ENCODE peak calls at places on chromosomes 13 and 19, in seven cellular contexts. One of them, this sample, is unnamed. For H3K36me3 and H3K4me1, the result is how much of the 10 kb centered on the place peaks cover.

GRCh38 chr19:17183858-17184271 is 31.3 kb upstream of the USE1 start:
- DNase-seq in spleen: no peak
- DNase-seq in PC-9: no peak
- DNase-seq in neuronal stem cell: no peak
- DNase-seq in astrocyte: no peak
- DNase-seq in psoas muscle: no peak
- DNase-seq in aorta: no peak
- DNase-seq in this sample: no peak

GRCh38 chr19:42683917-42684513 is 56.3 kb downstream of the PSG3 start:
- DNase-seq in astrocyte: peak
- DNase-seq in aorta: no peak
- DNase-seq in PC-9: no peak
- DNase-seq in neuronal stem cell: no peak
- DNase-seq in spleen: no peak
- DNase-seq in psoas muscle: no peak
- DNase-seq in this sample: peak

GRCh38 chr13:41523396-41523795 is 66.0 kb downstream of the RGCC start:
- DNase-seq in aorta: no peak
- DNase-seq in psoas muscle: no peak
- DNase-seq in neuronal stem cell: no peak
- DNase-seq in PC-9: no peak
- DNase-seq in astrocyte: no peak
- DNase-seq in spleen: no peak
- DNase-seq in this sample: no peak

GRCh38 chr13:32314968-32315254 is 252 bp downstream of the ZAR1L start:
- DNase-seq in PC-9: peak
- DNase-seq in astrocyte: peak
- DNase-seq in spleen: no peak
- DNase-seq in psoas muscle: no peak
- DNase-seq in neuronal stem cell: peak
- DNase-seq in aorta: peak
- DNase-seq in this sample: no peak

GRCh38 chr19:49800771-49801170 is 12.3 kb downstream of the FUZ start:
- DNase-seq in spleen: no peak
- DNase-seq in PC-9: no peak
- DNase-seq in aorta: no peak
- DNase-seq in neuronal stem cell: no peak
- DNase-seq in psoas muscle: no peak
- DNase-seq in astrocyte: no peak
- DNase-seq in this sample: no peak

GRCh38 chr19:14556662-14557188 is 15.1 kb downstream of the NDUFB7 start:
- DNase-seq in PC-9: peak
- DNase-seq in aorta: peak
- DNase-seq in astrocyte: peak
- DNase-seq in neuronal stem cell: peak
- DNase-seq in psoas muscle: peak
- DNase-seq in spleen: peak
- DNase-seq in this sample: peak

GRCh38 chr13:48535791-48536190 is 2.9 kb upstream of the RCBTB2 start:
- DNase-seq in aorta: no peak
- DNase-seq in spleen: no peak
- DNase-seq in astrocyte: no peak
- DNase-seq in psoas muscle: no peak
- DNase-seq in neuronal stem cell: no peak
- DNase-seq in PC-9: no peak
- DNase-seq in this sample: no peak

GRCh38 chr19:15296841-15297415 is 35.4 kb downstream of the BRD4 start:
- DNase-seq in psoas muscle: no peak
- DNase-seq in spleen: peak
- DNase-seq in aorta: no peak
- DNase-seq in PC-9: no peak
- DNase-seq in neuronal stem cell: no peak
- DNase-seq in astrocyte: no peak
- DNase-seq in this sample: no peak

DNA sequence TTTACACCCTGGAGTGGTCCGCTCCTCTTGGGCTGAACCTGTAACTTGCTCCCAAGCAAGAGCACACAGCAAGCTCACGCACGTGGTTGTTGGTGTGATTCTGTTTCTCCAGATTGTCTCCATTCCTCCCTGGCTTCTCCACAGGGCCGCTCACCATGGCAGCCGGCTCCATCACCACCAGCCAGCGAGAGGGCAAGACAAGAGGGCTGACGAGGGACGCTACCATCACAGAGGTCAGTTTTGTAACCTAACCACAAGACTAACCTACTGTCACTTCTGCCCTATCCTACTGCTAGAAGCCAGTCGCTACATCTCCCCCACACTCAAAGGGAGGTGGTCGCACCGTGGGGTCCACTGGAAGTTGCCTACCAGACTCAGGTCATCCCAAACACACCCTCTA is 4.6 kb upstream of the GP6 start:
- DNase-seq in spleen: no peak
- DNase-seq in aorta: no peak
- DNase-seq in neuronal stem cell: no peak
- DNase-seq in PC-9: no peak
- DNase-seq in astrocyte: no peak
- DNase-seq in psoas muscle: no peak
- DNase-seq in this sample: no peak
- H3K36me3 ChIP-seq in spleen: under half
- H3K36me3 ChIP-seq in aorta: under half
- H3K36me3 ChIP-seq in neuronal stem cell: half or more
- H3K36me3 ChIP-seq in PC-9: under half
- H3K36me3 ChIP-seq in astrocyte: under half
- H3K36me3 ChIP-seq in psoas muscle: half or more
- H3K36me3 ChIP-seq in this sample: half or more

GRCh38 chr19:5960005-5961001 is 17.6 kb downstream of the RANBP3 start:
- DNase-seq in astrocyte: no peak
- DNase-seq in spleen: no peak
- DNase-seq in neuronal stem cell: no peak
- DNase-seq in PC-9: no peak
- DNase-seq in aorta: peak
- DNase-seq in psoas muscle: no peak
- DNase-seq in this sample: no peak

GRCh38 chr19:5957132-5957531 is 20.8 kb downstream of the RANBP3 start:
- DNase-seq in astrocyte: peak
- DNase-seq in neuronal stem cell: no peak
- DNase-seq in aorta: peak
- DNase-seq in psoas muscle: no peak
- DNase-seq in spleen: no peak
- DNase-seq in PC-9: no peak
- DNase-seq in this sample: no peak

GRCh38 chr19:5958074-5958850 is 19.7 kb downstream of the RANBP3 start:
- DNase-seq in PC-9: no peak
- DNase-seq in neuronal stem cell: no peak
- DNase-seq in astrocyte: no peak
- DNase-seq in spleen: no peak
- DNase-seq in aorta: peak
- DNase-seq in psoas muscle: no peak
- DNase-seq in this sample: no peak

GRCh38 chr19:5958851-5959122 is 19.2 kb downstream of the RANBP3 start:
- DNase-seq in aorta: peak
- DNase-seq in psoas muscle: no peak
- DNase-seq in astrocyte: no peak
- DNase-seq in neuronal stem cell: no peak
- DNase-seq in PC-9: no peak
- DNase-seq in spleen: no peak
- DNase-seq in this sample: no peak

GRCh38 chr19:5959260-5960004 is 18.5 kb downstream of the RANBP3 start:
- DNase-seq in aorta: peak
- DNase-seq in PC-9: no peak
- DNase-seq in neuronal stem cell: no peak
- DNase-seq in astrocyte: no peak
- DNase-seq in spleen: no peak
- DNase-seq in psoas muscle: no peak
- DNase-seq in this sample: no peak
- H3K4me1 ChIP-seq in aorta: under half
- H3K4me1 ChIP-seq in PC-9: under half
- H3K4me1 ChIP-seq in neuronal stem cell: under half
- H3K4me1 ChIP-seq in astrocyte: under half
- H3K4me1 ChIP-seq in spleen: half or more
- H3K4me1 ChIP-seq in psoas muscle: half or more
- H3K4me1 ChIP-seq in this sample: under half

GRCh38 chr19:10995926-10996600 is 35.2 kb downstream of the SMARCA4 start:
- DNase-seq in neuronal stem cell: no peak
- DNase-seq in spleen: no peak
- DNase-seq in aorta: no peak
- DNase-seq in psoas muscle: no peak
- DNase-seq in astrocyte: no peak
- DNase-seq in PC-9: no peak
- DNase-seq in this sample: no peak

GRCh38 chr19:10998045-10998533 is 37.3 kb downstream of the SMARCA4 start:
- DNase-seq in astrocyte: no peak
- DNase-seq in aorta: no peak
- DNase-seq in psoas muscle: peak
- DNase-seq in PC-9: no peak
- DNase-seq in spleen: no peak
- DNase-seq in neuronal stem cell: no peak
- DNase-seq in this sample: no peak
- H3K36me3 ChIP-seq in astrocyte: under half
- H3K36me3 ChIP-seq in aorta: under half
- H3K36me3 ChIP-seq in psoas muscle: half or more
- H3K36me3 ChIP-seq in PC-9: under half
- H3K36me3 ChIP-seq in spleen: under half
- H3K36me3 ChIP-seq in neuronal stem cell: half or more
- H3K36me3 ChIP-seq in this sample: half or more

GRCh38 chr13:46685006-46685730 is 111.8 kb downstream of the ESD start:
- DNase-seq in aorta: no peak
- DNase-seq in spleen: no peak
- DNase-seq in astrocyte: no peak
- DNase-seq in neuronal stem cell: no peak
- DNase-seq in psoas muscle: no peak
- DNase-seq in PC-9: no peak
- DNase-seq in this sample: no peak

GRCh38 chr13:46683879-46684278 is 113.1 kb downstream of the ESD start:
- DNase-seq in astrocyte: no peak
- DNase-seq in PC-9: no peak
- DNase-seq in aorta: no peak
- DNase-seq in spleen: no peak
- DNase-seq in neuronal stem cell: no peak
- DNase-seq in psoas muscle: no peak
- DNase-seq in this sample: no peak

GRCh38 chr13:46686171-46686570 is 110.8 kb downstream of the ESD start:
- DNase-seq in psoas muscle: no peak
- DNase-seq in aorta: no peak
- DNase-seq in PC-9: no peak
- DNase-seq in astrocyte: no peak
- DNase-seq in spleen: no peak
- DNase-seq in neuronal stem cell: no peak
- DNase-seq in this sample: no peak

GRCh38 chr13:46684287-46685001 is 112.5 kb downstream of the ESD start:
- DNase-seq in astrocyte: no peak
- DNase-seq in psoas muscle: no peak
- DNase-seq in neuronal stem cell: peak
- DNase-seq in PC-9: no peak
- DNase-seq in aorta: no peak
- DNase-seq in spleen: no peak
- DNase-seq in this sample: peak

GRCh38 chr13:46687810-46688209 is 109.2 kb downstream of the ESD start:
- DNase-seq in PC-9: peak
- DNase-seq in astrocyte: peak
- DNase-seq in psoas muscle: no peak
- DNase-seq in aorta: no peak
- DNase-seq in spleen: no peak
- DNase-seq in neuronal stem cell: no peak
- DNase-seq in this sample: peak
- H3K4me1 ChIP-seq in PC-9: under half
- H3K4me1 ChIP-seq in astrocyte: under half
- H3K4me1 ChIP-seq in psoas muscle: under half
- H3K4me1 ChIP-seq in aorta: under half
- H3K4me1 ChIP-seq in spleen: under half
- H3K4me1 ChIP-seq in neuronal stem cell: under half
- H3K4me1 ChIP-seq in this sample: under half

DNA sequence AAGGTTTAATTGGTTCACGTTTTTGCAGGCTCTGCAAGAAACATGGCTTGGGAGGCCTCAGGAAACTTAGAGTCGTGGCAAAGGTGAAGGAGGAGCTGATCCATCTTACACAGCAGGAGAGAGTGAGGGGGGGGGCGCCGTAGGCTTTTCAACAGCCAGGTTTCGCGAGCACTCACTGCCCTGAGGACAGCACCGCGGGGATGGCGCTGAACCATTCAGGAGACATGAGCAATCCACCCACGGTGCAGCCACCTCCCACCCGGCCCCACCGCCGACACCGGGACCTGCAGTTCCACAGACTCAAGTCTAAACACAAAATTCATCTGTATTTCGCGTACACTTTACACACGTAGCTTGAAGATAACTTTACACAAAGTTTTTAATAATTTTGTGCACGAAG is 73.6 kb downstream of the KDM4B start:
- DNase-seq in spleen: peak
- DNase-seq in psoas muscle: no peak
- DNase-seq in neuronal stem cell: no peak
- DNase-seq in aorta: no peak
- DNase-seq in PC-9: no peak
- DNase-seq in astrocyte: no peak
- DNase-seq in this sample: peak
- H3K36me3 ChIP-seq in spleen: under half
- H3K36me3 ChIP-seq in psoas muscle: under half
- H3K36me3 ChIP-seq in neuronal stem cell: half or more
- H3K36me3 ChIP-seq in aorta: under half
- H3K36me3 ChIP-seq in PC-9: under half
- H3K36me3 ChIP-seq in astrocyte: under half
- H3K36me3 ChIP-seq in this sample: under half

GRCh38 chr19:18759435-18760426 is 31.4 kb downstream of the COMP start:
- DNase-seq in astrocyte: no peak
- DNase-seq in neuronal stem cell: no peak
- DNase-seq in spleen: no peak
- DNase-seq in psoas muscle: no peak
- DNase-seq in PC-9: no peak
- DNase-seq in aorta: no peak
- DNase-seq in this sample: no peak
- H3K4me1 ChIP-seq in astrocyte: under half
- H3K4me1 ChIP-seq in neuronal stem cell: under half
- H3K4me1 ChIP-seq in spleen: under half
- H3K4me1 ChIP-seq in psoas muscle: under half
- H3K4me1 ChIP-seq in PC-9: under half
- H3K4me1 ChIP-seq in aorta: under half
- H3K4me1 ChIP-seq in this sample: under half

GRCh38 chr13:77143325-77143907 is 116.5 kb upstream of the FBXL3 start:
- DNase-seq in psoas muscle: no peak
- DNase-seq in astrocyte: no peak
- DNase-seq in spleen: no peak
- DNase-seq in aorta: no peak
- DNase-seq in PC-9: no peak
- DNase-seq in neuronal stem cell: no peak
- DNase-seq in this sample: no peak
- H3K36me3 ChIP-seq in psoas muscle: half or more
- H3K36me3 ChIP-seq in astrocyte: under half
- H3K36me3 ChIP-seq in spleen: under half
- H3K36me3 ChIP-seq in aorta: under half
- H3K36me3 ChIP-seq in PC-9: under half
- H3K36me3 ChIP-seq in neuronal stem cell: under half
- H3K36me3 ChIP-seq in this sample: under half